ENCODE peak calls at places on chromosomes 6 and 20, in six cellular contexts. One of them, this sample, is unnamed.

GRCh38 chr6:147167576-147168461 is 36.4 kb upstream of the STXBP5 start:
- DNase-seq in stimulated activated CD8-positive, alpha-beta memory T cell treated with anti-CD3 and anti-CD28 coated beads, Interleukin-4, amount 100 ng/mL, for 1 hour: no peak
- DNase-seq in foreskin fibroblast: peak
- DNase-seq in lower leg skin: no peak
- DNase-seq in GM12891: no peak
- DNase-seq in T-cell: no peak
- DNase-seq in this sample: no peak

GRCh38 chr20:43941476-43942212 is 27.0 kb downstream of the TOX2 start:
- DNase-seq in stimulated activated CD8-positive, alpha-beta memory T cell treated with anti-CD3 and anti-CD28 coated beads, Interleukin-4, amount 100 ng/mL, for 1 hour: no peak
- DNase-seq in foreskin fibroblast: no peak
- DNase-seq in lower leg skin: no peak
- DNase-seq in GM12891: no peak
- DNase-seq in T-cell: no peak
- DNase-seq in this sample: no peak

GRCh38 chr6:57040011-57040410 is 6.5 kb upstream of the KIAA1586 start:
- DNase-seq in stimulated activated CD8-positive, alpha-beta memory T cell treated with anti-CD3 and anti-CD28 coated beads, Interleukin-4, amount 100 ng/mL, for 1 hour: no peak
- DNase-seq in foreskin fibroblast: no peak
- DNase-seq in lower leg skin: no peak
- DNase-seq in GM12891: no peak
- DNase-seq in T-cell: no peak
- DNase-seq in this sample: no peak

GRCh38 chr6:126880926-126881325 is 237.5 kb upstream of the RSPO3 start:
- DNase-seq in stimulated activated CD8-positive, alpha-beta memory T cell treated with anti-CD3 and anti-CD28 coated beads, Interleukin-4, amount 100 ng/mL, for 1 hour: no peak
- DNase-seq in foreskin fibroblast: no peak
- DNase-seq in lower leg skin: no peak
- DNase-seq in GM12891: no peak
- DNase-seq in T-cell: no peak
- DNase-seq in this sample: no peak

GRCh38 chr6:17013701-17014100 is 88.1 kb upstream of the STMND1 start:
- DNase-seq in stimulated activated CD8-positive, alpha-beta memory T cell treated with anti-CD3 and anti-CD28 coated beads, Interleukin-4, amount 100 ng/mL, for 1 hour: no peak
- DNase-seq in foreskin fibroblast: peak
- DNase-seq in lower leg skin: no peak
- DNase-seq in GM12891: no peak
- DNase-seq in T-cell: no peak
- DNase-seq in this sample: no peak

GRCh38 chr6:142851601-142852000 is 93.4 kb downstream of the HIVEP2 start:
- DNase-seq in stimulated activated CD8-positive, alpha-beta memory T cell treated with anti-CD3 and anti-CD28 coated beads, Interleukin-4, amount 100 ng/mL, for 1 hour: no peak
- DNase-seq in foreskin fibroblast: no peak
- DNase-seq in lower leg skin: no peak
- DNase-seq in GM12891: no peak
- DNase-seq in T-cell: no peak
- DNase-seq in this sample: no peak

GRCh38 chr6:84417261-84417660 is 189.8 kb upstream of the CEP162 start:
- DNase-seq in stimulated activated CD8-positive, alpha-beta memory T cell treated with anti-CD3 and anti-CD28 coated beads, Interleukin-4, amount 100 ng/mL, for 1 hour: no peak
- DNase-seq in foreskin fibroblast: peak
- DNase-seq in lower leg skin: no peak
- DNase-seq in GM12891: no peak
- DNase-seq in T-cell: no peak
- DNase-seq in this sample: no peak

GRCh38 chr6:131281471-131282270 is 146.4 kb downstream of the AKAP7 start:
- DNase-seq in stimulated activated CD8-positive, alpha-beta memory T cell treated with anti-CD3 and anti-CD28 coated beads, Interleukin-4, amount 100 ng/mL, for 1 hour: peak
- DNase-seq in foreskin fibroblast: no peak
- DNase-seq in lower leg skin: no peak
- DNase-seq in GM12891: no peak
- DNase-seq in T-cell: peak
- DNase-seq in this sample: no peak

GRCh38 chr6:84588697-84589080 is 175.7 kb downstream of the TBX18 start:
- DNase-seq in stimulated activated CD8-positive, alpha-beta memory T cell treated with anti-CD3 and anti-CD28 coated beads, Interleukin-4, amount 100 ng/mL, for 1 hour: no peak
- DNase-seq in foreskin fibroblast: no peak
- DNase-seq in lower leg skin: no peak
- DNase-seq in GM12891: no peak
- DNase-seq in T-cell: no peak
- DNase-seq in this sample: no peak